ENCODE peak calls at places on chromosome 14, in five cellular contexts. B is IMR-90, W is neuronal stem cell, E is mesenchymal stem cell, G is H1. K is an unnamed sample.

GRCh38 chr14:53927171-53927570 is 29.5 kb downstream of the BMP4 start:
- DNase-seq in B (peak), W (no peak), E (peak), G (no peak), K (peak)

GRCh38 chr14:100546051-100546443 is 41.2 kb downstream of the BEGAIN start:
- DNase-seq in B (no peak), W (no peak), E (no peak), G (no peak), K (peak)

GRCh38 chr14:39432619-39433451 is 602 bp upstream of the FBXO33 start:
- DNase-seq in B (peak), W (peak), E (peak), G (peak), K (peak)

GRCh38 chr14:56657604-56658003 is 78.0 kb downstream of the TMEM260 start:
- DNase-seq in B (no peak), W (no peak), E (no peak), G (no peak), K (no peak)

GRCh38 chr14:99751539-99752485 is 41.4 kb upstream of the EML1 start:
- DNase-seq in B (peak), W (no peak), E (peak), G (no peak), K (peak)

GRCh38 chr14:34824826-34825225 is 50.3 kb downstream of the BAZ1A start:
- DNase-seq in B (no peak), W (no peak), E (no peak), G (no peak), K (no peak)

GRCh38 chr14:55245657-55246268 is 25.5 kb upstream of the FBXO34 start:
- DNase-seq in B (peak), W (no peak), E (peak), G (no peak), K (peak)

GRCh38 chr14:32702088-32702487 is 236.6 kb upstream of the NPAS3 start:
- DNase-seq in B (no peak), W (no peak), E (no peak), G (no peak), K (no peak)

GRCh38 chr14:94345344-94346072 is 22.4 kb upstream of the SERPINA6 start:
- DNase-seq in B (peak), W (no peak), E (peak), G (no peak), K (peak)

GRCh38 chr14:89108608-89109007 is 284.2 kb downstream of the TTC8 start:
- DNase-seq in B (no peak), W (no peak), E (no peak), G (no peak), K (peak)

GRCh38 chr14:56731187-56731586 is 79.1 kb downstream of the OTX2 start:
- DNase-seq in B (no peak), W (no peak), E (no peak), G (no peak), K (no peak)

GRCh38 chr14:61619494-61619893 is 75.8 kb upstream of the HIF1A start:
- DNase-seq in B (no peak), W (no peak), E (no peak), G (no peak), K (no peak)

GRCh38 chr14:91113829-91114078 is at the start of gene DGLUCY:
- DNase-seq in B (peak), W (no peak), E (peak), G (no peak), K (no peak)

GRCh38 chr14:24366664-24367505 is 1.1 kb upstream of the NFATC4 start:
- DNase-seq in B (peak), W (peak), E (peak), G (no peak), K (peak)

GRCh38 chr14:77069551-77069950 is 28.5 kb upstream of the CIPC start:
- DNase-seq in B (no peak), W (no peak), E (no peak), G (no peak), K (no peak)

GRCh38 chr14:92513204-92513965 is at the start of gene RIN3:
- DNase-seq in B (peak), W (peak), E (peak), G (no peak), K (peak)

GRCh38 chr14:96538663-96539317 is 36.6 kb downstream of the PAPOLA start:
- DNase-seq in B (peak), W (no peak), E (no peak), G (no peak), K (peak)

GRCh38 chr14:53327716-53328115 is 174.6 kb upstream of the DDHD1 start:
- DNase-seq in B (peak), W (no peak), E (peak), G (no peak), K (peak)

GRCh38 chr14:61502459-61503093 is 181.2 kb downstream of the PRKCH start:
- DNase-seq in B (no peak), W (no peak), E (no peak), G (peak), K (no peak)

GRCh38 chr14:24224618-24225071 is 7.5 kb downstream of the NEDD8 start:
- DNase-seq in B (peak), W (no peak), E (peak), G (no peak), K (no peak)

GRCh38 chr14:42112108-42112507 is 505.4 kb downstream of the LRFN5 start:
- DNase-seq in B (peak), W (no peak), E (peak), G (no peak), K (no peak)

GRCh38 chr14:64745511-64746041 is 41.4 kb downstream of the PLEKHG3 start:
- DNase-seq in B (peak), W (no peak), E (peak), G (no peak), K (no peak)

GRCh38 chr14:89378119-89378518 is 38.9 kb downstream of the FOXN3 start:
- DNase-seq in B (peak), W (no peak), E (peak), G (no peak), K (peak)

GRCh38 chr14:91373591-91374245 is 43.9 kb downstream of the CCDC88C start:
- DNase-seq in B (no peak), W (no peak), E (no peak), G (no peak), K (no peak)

GRCh38 chr14:24852312-24853060 is 197.5 kb downstream of the STXBP6 start:
- DNase-seq in B (no peak), W (no peak), E (no peak), G (no peak), K (no peak)

GRCh38 chr14:50085570-50086315 is 30.6 kb downstream of the VCPKMT start:
- DNase-seq in B (peak), W (no peak), E (peak), G (no peak), K (no peak)

GRCh38 chr14:54794796-54795195 is 107.8 kb downstream of the GCH1 start:
- DNase-seq in B (no peak), W (no peak), E (no peak), G (no peak), K (no peak)

GRCh38 chr14:103633391-103633790 is 4.4 kb downstream of the KLC1 start:
- DNase-seq in B (no peak), W (no peak), E (no peak), G (no peak), K (no peak)

GRCh38 chr14:29465095-29465494 is 462.6 kb downstream of the PRKD1 start:
- DNase-seq in B (peak), W (no peak), E (no peak), G (no peak), K (no peak)

GRCh38 chr14:103073367-103073875 is 10.6 kb upstream of the LBHD2 start:
- DNase-seq in B (no peak), W (no peak), E (no peak), G (no peak), K (peak)

GRCh38 chr14:87411370-87411769 is 581.6 kb downstream of the GALC start:
- DNase-seq in B (no peak), W (no peak), E (no peak), G (no peak), K (no peak)

DNA sequence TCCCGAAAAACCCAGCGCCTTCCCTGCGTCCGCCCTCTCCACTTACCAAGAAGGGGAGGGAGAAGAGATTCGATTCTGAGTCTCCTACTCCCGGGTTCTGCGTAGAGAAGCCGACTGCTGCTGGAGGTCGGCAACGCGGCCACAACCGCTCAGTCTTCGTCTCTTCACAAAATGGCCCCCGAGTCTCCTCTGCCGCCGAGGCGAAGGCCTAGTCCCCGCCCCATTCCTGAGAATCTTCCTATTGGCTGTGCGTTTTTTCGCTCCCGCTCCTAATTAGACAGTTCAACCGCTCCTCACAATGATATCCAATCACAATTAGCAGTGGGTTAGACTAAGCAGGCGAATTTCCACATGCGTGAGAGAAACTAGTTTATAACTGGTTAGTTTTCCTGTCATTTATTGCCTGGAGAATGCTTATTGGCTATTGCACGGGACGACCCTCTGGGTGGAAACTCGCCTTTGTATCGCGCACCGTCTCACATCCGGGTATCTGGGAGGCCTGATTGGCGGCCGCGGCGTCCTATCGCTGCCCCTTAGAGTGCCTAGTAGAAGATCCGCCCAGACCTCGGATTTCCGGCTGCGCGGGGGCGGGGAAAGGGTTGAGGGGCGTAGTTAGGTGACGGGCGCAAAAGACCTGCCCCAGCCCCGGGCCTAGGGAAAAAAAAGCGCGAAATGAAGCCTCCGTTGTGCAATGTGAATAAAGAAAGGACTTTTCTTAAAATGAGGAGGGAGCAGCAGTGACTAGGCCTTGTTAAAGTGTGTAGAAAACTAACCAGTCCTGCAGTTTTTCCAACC is at the start of gene HNRNPC:
- DNase-seq in B (peak), W (peak), E (peak), G (peak), K (peak)
- H4K91ac ChIP-seq in B (peak), W (no peak), E (peak), G (peak), K (peak)

GRCh38 chr14:68140111-68140741 is 320.6 kb downstream of the RAD51B start:
- DNase-seq in B (peak), W (peak), E (peak), G (no peak), K (peak)
- H4K91ac ChIP-seq in B (peak), W (no peak), E (no peak), G (no peak), K (peak)

GRCh38 chr14:63248211-63248610 is 44.0 kb downstream of the RHOJ start:
- DNase-seq in B (peak), W (no peak), E (peak), G (no peak), K (no peak)
- H4K91ac ChIP-seq in B (no peak), W (no peak), E (no peak), G (no peak), K (no peak)

GRCh38 chr14:22976620-22977433 is 5.5 kb downstream of the AJUBA start:
- DNase-seq in B (peak), W (no peak), E (peak), G (no peak), K (no peak)
- H4K91ac ChIP-seq in B (peak), W (no peak), E (peak), G (no peak), K (peak)

DNA sequence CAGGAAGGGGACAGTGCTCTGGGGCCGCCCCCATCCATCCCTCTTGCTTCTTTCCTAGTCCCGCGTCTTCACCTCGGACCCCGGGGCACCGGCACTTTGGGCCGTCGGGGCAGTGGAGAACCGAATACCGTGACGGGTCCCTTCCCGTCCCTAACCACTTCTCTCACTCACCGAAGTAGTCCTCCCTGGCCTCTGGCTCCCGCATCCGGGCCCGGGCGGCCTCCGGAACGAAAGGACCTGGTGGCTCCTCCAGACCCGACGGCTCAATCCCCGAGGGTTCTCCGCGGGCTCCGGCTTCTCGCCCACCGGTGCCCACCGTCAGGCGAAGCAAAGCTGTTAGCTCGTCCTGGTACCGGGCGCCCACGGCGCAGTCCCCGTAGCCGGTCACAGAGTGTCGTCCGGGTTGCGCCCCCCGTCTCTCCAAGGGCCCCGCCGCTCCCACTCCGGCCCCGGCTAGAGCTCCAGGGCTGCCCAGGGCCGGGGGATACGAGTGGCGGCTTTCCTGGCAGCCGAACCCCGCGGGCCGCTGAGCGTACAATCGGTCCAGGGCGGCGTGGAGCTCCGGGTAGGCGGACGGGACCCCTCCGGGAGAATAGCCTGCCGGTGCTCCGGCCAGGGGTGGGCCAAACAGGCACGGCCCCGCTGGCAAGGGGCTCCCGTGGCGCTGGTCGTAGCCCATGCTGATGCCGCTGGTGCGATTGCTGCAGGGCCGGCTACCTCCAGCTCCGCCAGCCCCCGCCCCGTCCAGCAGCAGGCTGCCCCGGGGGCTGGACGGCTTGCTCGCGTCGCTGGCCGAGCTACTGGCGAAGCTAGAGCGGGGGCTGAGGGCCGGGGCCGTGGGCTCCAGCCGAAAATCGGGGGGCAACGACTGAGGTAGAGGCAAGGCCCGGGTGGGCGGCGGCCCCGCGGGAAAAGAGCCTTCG is 1.0 kb downstream of the AJUBA start:
- DNase-seq in B (no peak), W (no peak), E (peak), G (no peak), K (peak)
- H4K91ac ChIP-seq in B (peak), W (no peak), E (peak), G (peak), K (peak)

GRCh38 chr14:51258280-51258679 is 18.2 kb downstream of the TMX1 start:
- DNase-seq in B (no peak), W (no peak), E (no peak), G (no peak), K (no peak)
- H4K91ac ChIP-seq in B (no peak), W (no peak), E (no peak), G (no peak), K (no peak)

GRCh38 chr14:104677506-104678332 is 11.7 kb upstream of the INF2 start:
- DNase-seq in B (peak), W (peak), E (peak), G (no peak), K (peak)
- H4K91ac ChIP-seq in B (peak), W (peak), E (peak), G (peak), K (peak)

GRCh38 chr14:105389976-105390848 is 8.1 kb upstream of the TEX22 start:
- DNase-seq in B (no peak), W (no peak), E (no peak), G (no peak), K (no peak)
- H4K91ac ChIP-seq in B (no peak), W (no peak), E (no peak), G (no peak), K (no peak)

K was measured in trophoblast cell.